ENCODE peak calls at places on chromosomes 1 and 21, in five cellular contexts. T is non-pigmented ciliary epithelial cell, F is HCT116, C is activated T-cell treated with anti-CD3 and anti-CD28 coated beads for 1 hour, X is OCI-M1. Q is an unnamed sample.

GRCh38 chr21:43269461-43269860 is 100.7 kb downstream of the CRYAA start:
- DNase-seq in T (no peak), F (no peak), C (peak; percentile 33), X (no peak), Q (no peak)

GRCh38 chr1:7584157-7584556 is 186.9 kb upstream of the VAMP3 start:
- DNase-seq in T (no peak), F (no peak), C (no peak), X (no peak), Q (no peak)

GRCh38 chr1:228375578-228376261 is 30.9 kb downstream of the TRIM11 start:
- DNase-seq in T (no peak), F (no peak), C (no peak), X (no peak), Q (no peak)

GRCh38 chr1:156153362-156153761 is at the start of gene SEMA4A:
- DNase-seq in T (no peak), F (no peak), C (no peak), X (no peak), Q (no peak)

GRCh38 chr1:43251024-43251423 is 18.8 kb upstream of the TMEM125 start:
- DNase-seq in T (no peak), F (no peak), C (no peak), X (no peak), Q (no peak)

GRCh38 chr1:8133657-8134430 is 107.7 kb upstream of the ERRFI1 start:
- DNase-seq in T (peak; percentile 90), F (peak; percentile 60), C (no peak), X (no peak), Q (peak; percentile 94)

GRCh38 chr1:192474080-192474683 is 101.4 kb upstream of the RGS1 start:
- DNase-seq in T (no peak), F (no peak), C (no peak), X (peak; percentile 72), Q (no peak)

GRCh38 chr1:64474639-64475038 is 4.7 kb downstream of the CACHD1 start:
- DNase-seq in T (no peak), F (no peak), C (no peak), X (no peak), Q (no peak)

GRCh38 chr21:15472108-15472507 is 257.7 kb upstream of the USP25 start:
- DNase-seq in T (no peak), F (no peak), C (no peak), X (no peak), Q (no peak)

GRCh38 chr1:111372336-111372965 is 55.1 kb downstream of the OVGP1 start:
- DNase-seq in T (no peak), F (no peak), C (no peak), X (no peak), Q (no peak)

Q was measured in astrocyte of the cerebellum.